ENCODE peak calls at places on chromosomes 11 and 22, in ten cellular contexts. K is NCI-H526; D is stimulated activated CD4-positive, alpha-beta T cell treated with anti-CD3 and anti-CD28 coated beads, Interleukin-2, amount 100 ng/mL, for 48 hours; G is NCI-H1105; F is A549; H is stimulated activated CD8-positive, alpha-beta memory T cell treated with anti-CD3 and anti-CD28 coated beads, Interleukin-4, amount 100 ng/mL, for 24 hours; T is H4; W is activated CD4-positive, alpha-beta T cell treated with anti-CD3 and anti-CD28 coated beads, Interleukin-2, amount 50 U/mL, for 24 hours; M is psoas muscle; N is ELF-1. V is an unnamed sample.

GRCh38 chr11:72378704-72379383 is 55.5 kb downstream of the CLPB start:
- DNase-seq in K (no peak), D (no peak), G (no peak), F (no peak), H (no peak), T (no peak), W (no peak), M (peak; percentile 76), N (no peak), V (no peak)

GRCh38 chr11:46890665-46891064 is 27.7 kb downstream of the LRP4 start:
- DNase-seq in K (no peak), D (no peak), G (no peak), F (no peak), H (no peak), T (no peak), W (no peak), M (no peak), N (no peak), V (no peak)

GRCh38 chr11:68014157-68014965 is 4.2 kb downstream of the ALDH3B1 start:
- DNase-seq in K (no peak), D (no peak), G (no peak), F (peak; percentile 100), H (no peak), T (peak; percentile 98), W (no peak), M (peak; percentile 63), N (no peak), V (no peak)

GRCh38 chr11:112382561-112382960 is 121.9 kb upstream of the PLET1 start:
- DNase-seq in K (no peak), D (no peak), G (no peak), F (no peak), H (no peak), T (no peak), W (no peak), M (no peak), N (peak; percentile 69), V (no peak)

GRCh38 chr11:122168218-122168617 is 52.2 kb upstream of the BLID start:
- DNase-seq in K (no peak), D (no peak), G (no peak), F (no peak), H (no peak), T (no peak), W (no peak), M (no peak), N (no peak), V (no peak)

GRCh38 chr11:106077609-106078517 is at the start of gene AASDHPPT:
- DNase-seq in K (peak; percentile 62), D (no peak), G (peak; percentile 28), F (peak; percentile 59), H (no peak), T (peak; percentile 6), W (no peak), M (no peak), N (no peak), V (peak; percentile 23)

GRCh38 chr11:23370580-23371275 is 510.5 kb upstream of the CCDC179 start:
- DNase-seq in K (no peak), D (no peak), G (no peak), F (no peak), H (no peak), T (peak; percentile 15), W (no peak), M (no peak), N (no peak), V (no peak)

GRCh38 chr11:29135504-29135903 is 881.3 kb downstream of the KCNA4 start:
- DNase-seq in K (no peak), D (no peak), G (no peak), F (no peak), H (no peak), T (no peak), W (no peak), M (no peak), N (no peak), V (no peak)

GRCh38 chr22:16801088-16801487 is 24.1 kb downstream of the XKR3 start:
- DNase-seq in K (no peak), D (no peak), G (no peak), F (no peak), H (no peak), T (no peak), W (no peak), M (no peak), N (no peak), V (no peak)

GRCh38 chr11:85742348-85742747 is 56.4 kb upstream of the CCDC89 start:
- DNase-seq in K (no peak), D (no peak), G (no peak), F (no peak), H (no peak), T (no peak), W (no peak), M (no peak), N (no peak), V (no peak)

GRCh38 chr11:27623945-27624523 is 76.2 kb downstream of the BDNF start:
- DNase-seq in K (no peak), D (no peak), G (no peak), F (no peak), H (no peak), T (no peak), W (no peak), M (no peak), N (no peak), V (no peak)

GRCh38 chr22:27185099-27185709 is 527.8 kb downstream of the MIAT start:
- DNase-seq in K (no peak), D (no peak), G (no peak), F (no peak), H (no peak), T (no peak), W (no peak), M (no peak), N (no peak), V (no peak)

GRCh38 chr11:95279921-95280861 is 49.2 kb upstream of the SESN3 start:
- DNase-seq in K (no peak), D (no peak), G (no peak), F (no peak), H (no peak), T (no peak), W (no peak), M (peak; percentile 18), N (peak; percentile 78), V (no peak)

GRCh38 chr11:57567512-57568329 is at the start of gene UBE2L6:
- DNase-seq in K (peak; percentile 67), D (peak; percentile 58), G (peak; percentile 31), F (peak; percentile 76), H (peak; percentile 79), T (no peak), W (peak; percentile 38), M (peak; percentile 50), N (no peak), V (peak; percentile 69)

GRCh38 chr11:62452261-62452660 is 33.4 kb downstream of the SCGB1A1 start:
- DNase-seq in K (no peak), D (no peak), G (no peak), F (no peak), H (no peak), T (no peak), W (no peak), M (no peak), N (no peak), V (no peak)